ENCODE peak calls at places on chromosomes 3 and 15, in nine cellular contexts. S is astrocyte, I is endodermal cell, X is spleen, O is fibroblast of pulmonary artery, Z is adrenal gland, F is body of pancreas, P is lower leg skin, R is tibial artery. L is an unnamed sample.

GRCh38 chr3:183298708-183299153 is 45.7 kb downstream of the B3GNT5 start:
- DNase-seq in S (peak), F (peak), P (peak), X (peak), Z (peak), O (peak), R (peak), I (peak), L (peak)

GRCh38 chr3:38117163-38117716 is 19.7 kb downstream of the ACAA1 start:
- DNase-seq in O (no peak), P (peak), F (peak), I (no peak), X (peak), S (no peak), R (no peak), Z (peak), L (no peak)

GRCh38 chr15:62985768-62986167 is 56.8 kb upstream of the TPM1 start:
- DNase-seq in O (peak), I (no peak), X (no peak), R (no peak), Z (no peak), F (no peak), P (no peak), S (peak), L (peak)

GRCh38 chr3:121649645-121650044 is 11.1 kb downstream of the HCLS1 start:
- DNase-seq in I (no peak), X (no peak), Z (no peak), P (no peak), S (no peak), R (no peak), O (peak), F (no peak), L (peak)

GRCh38 chr15:22979069-22979698 is 984 bp downstream of the CYFIP1 start:
- DNase-seq in P (peak), S (peak), F (peak), Z (peak), I (peak), O (peak), R (peak), X (peak), L (peak)

GRCh38 chr3:127182446-127182845 is 10.5 kb upstream of the PRR23E start:
- DNase-seq in I (no peak), Z (no peak), P (peak), R (no peak), X (peak), O (no peak), F (no peak), S (no peak), L (no peak)

GRCh38 chr3:53719796-53720195 is 126.4 kb downstream of the CHDH start:
- DNase-seq in R (no peak), F (no peak), O (no peak), S (no peak), X (no peak), Z (no peak), P (no peak), I (peak), L (no peak)

GRCh38 chr3:143786229-143787199 is 61.8 kb downstream of the SLC9A9 start:
- DNase-seq in I (no peak), R (peak), S (peak), F (peak), O (peak), X (no peak), P (no peak), Z (peak), L (peak)

GRCh38 chr15:65303687-65304392 is 637 bp upstream of the RNU5B-1 start:
- DNase-seq in F (peak), I (peak), S (peak), O (peak), X (peak), R (peak), P (no peak), Z (peak), L (peak)

GRCh38 chr3:119604878-119605277 is 7.2 kb downstream of the PLA1A start:
- DNase-seq in F (no peak), Z (no peak), S (peak), P (no peak), R (no peak), O (peak), X (no peak), I (no peak), L (peak)

GRCh38 chr15:33194704-33195261 is at the start of gene FMN1:
- DNase-seq in O (peak), P (peak), X (peak), I (peak), Z (peak), F (peak), R (peak), S (peak), L (peak)

GRCh38 chr3:193730498-193730897 is 137.5 kb downstream of the OPA1 start:
- DNase-seq in Z (no peak), R (no peak), I (peak), X (no peak), F (no peak), O (no peak), S (no peak), P (no peak), L (no peak)

GRCh38 chr15:85094685-85095084 is 113.0 kb downstream of the PDE8A start:
- DNase-seq in R (no peak), X (no peak), O (peak), I (no peak), Z (no peak), F (no peak), S (peak), P (no peak), L (peak)

GRCh38 chr3:132210476-132211346 is 106.5 kb upstream of the ACP3 start:
- DNase-seq in S (no peak), I (peak), O (peak), R (no peak), X (no peak), Z (peak), F (peak), P (no peak), L (peak)

GRCh38 chr3:49132437-49133225 is at the start of gene LAMB2:
- DNase-seq in O (peak), Z (peak), F (peak), I (peak), X (peak), R (peak), S (peak), P (peak), L (peak)

GRCh38 chr15:65423150-65423976 is 616 bp upstream of the IGDCC4 start:
- DNase-seq in P (peak), F (no peak), S (no peak), Z (no peak), X (no peak), R (no peak), I (peak), O (no peak), L (no peak)

GRCh38 chr3:116413319-116413718 is 32.0 kb downstream of the LSAMP start:
- DNase-seq in S (no peak), F (no peak), I (no peak), X (no peak), Z (no peak), O (no peak), P (no peak), R (no peak), L (no peak)

GRCh38 chr3:14429237-14429636 is 26.8 kb downstream of the SLC6A6 start:
- DNase-seq in Z (peak), X (no peak), S (no peak), O (no peak), R (peak), P (no peak), F (no peak), I (no peak), L (no peak)

DNA sequence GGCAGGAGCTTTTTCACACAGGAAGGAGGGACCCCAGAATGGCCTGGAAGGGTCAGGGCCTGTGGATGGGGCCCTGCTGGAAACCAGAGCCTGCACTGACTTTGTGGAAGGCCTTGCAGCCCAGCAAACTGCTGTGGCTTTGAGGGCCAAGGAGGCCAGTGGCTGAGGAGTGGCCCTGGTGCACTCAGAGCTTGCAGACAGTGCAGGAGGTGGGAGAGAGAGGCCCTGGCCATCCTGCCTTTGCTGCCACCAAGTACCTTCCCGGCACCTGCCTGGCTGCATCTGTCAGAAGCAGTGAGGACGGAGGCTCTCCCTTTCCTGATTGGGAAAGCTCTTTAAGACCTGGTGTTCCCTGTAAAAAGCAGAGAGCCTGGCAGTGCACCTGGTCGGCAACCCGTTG is 6.4 kb downstream of the PSTPIP1 start:
- DNase-seq in I (no peak), S (no peak), X (peak), Z (no peak), P (no peak), F (no peak), O (no peak), R (no peak), L (no peak)
- H3K4me3 ChIP-seq in I (no peak), S (no peak), X (no peak), Z (no peak), P (no peak), F (no peak), O (no peak), R (no peak), L (no peak)

GRCh38 chr15:93037341-93038063 is 51.5 kb downstream of the RGMA start:
- DNase-seq in R (peak), Z (peak), X (peak), P (peak), F (peak), I (peak), S (peak), O (peak), L (peak)
- TF ChIP-seq CTCF in R (no peak), Z (no peak), X (no peak), P (no peak), F (no peak), I (no peak), S (no peak), O (peak), L (peak)

GRCh38 chr3:181719298-181719859 is 7.7 kb downstream of the SOX2 start:
- DNase-seq in S (peak), P (no peak), I (no peak), X (no peak), F (no peak), Z (no peak), R (no peak), O (no peak), L (no peak)
- H3K4me3 ChIP-seq in S (peak), P (no peak), I (no peak), X (no peak), F (no peak), Z (no peak), R (no peak), O (no peak), L (no peak)

DNA sequence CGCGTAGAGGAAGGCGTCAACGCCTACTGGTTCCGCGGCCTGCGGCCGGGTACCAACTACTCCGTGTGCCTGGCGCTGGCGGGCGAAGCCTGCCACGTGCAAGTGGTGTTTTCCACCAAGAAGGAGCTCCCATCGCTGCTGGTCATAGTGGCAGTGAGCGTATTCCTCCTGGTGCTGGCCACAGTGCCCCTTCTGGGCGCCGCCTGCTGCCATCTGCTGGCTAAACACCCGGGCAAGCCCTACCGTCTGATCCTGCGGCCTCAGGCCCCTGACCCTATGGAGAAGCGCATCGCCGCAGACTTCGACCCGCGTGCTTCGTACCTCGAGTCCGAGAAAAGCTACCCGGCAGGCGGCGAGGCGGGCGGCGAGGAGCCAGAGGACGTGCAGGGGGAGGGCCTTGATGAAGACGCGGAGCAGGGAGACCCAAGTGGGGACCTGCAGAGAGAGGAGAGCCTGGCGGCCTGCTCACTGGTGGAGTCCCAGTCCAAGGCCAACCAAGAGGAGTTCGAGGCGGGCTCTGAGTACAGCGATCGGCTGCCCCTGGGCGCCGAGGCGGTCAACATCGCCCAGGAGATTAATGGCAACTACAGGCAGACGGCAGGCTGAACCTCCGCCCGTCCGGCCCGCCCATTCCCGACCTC is 4.1 kb downstream of the ISLR2 start:
- DNase-seq in F (peak), P (no peak), S (no peak), Z (peak), X (no peak), I (peak), O (no peak), R (peak), L (no peak)
- TF ChIP-seq CTCF in F (peak), P (no peak), S (no peak), Z (peak), X (peak), I (peak), O (peak), R (peak), L (peak)

GRCh38 chr15:51025454-51025846 is 69.3 kb downstream of the TNFAIP8L3 start:
- DNase-seq in S (no peak), O (no peak), R (no peak), P (no peak), X (no peak), Z (no peak), F (no peak), I (no peak), L (no peak)

GRCh38 chr15:51024735-51025453 is 69.8 kb downstream of the TNFAIP8L3 start:
- DNase-seq in Z (no peak), X (no peak), S (no peak), O (peak), R (no peak), F (peak), I (no peak), P (no peak), L (no peak)

DNA sequence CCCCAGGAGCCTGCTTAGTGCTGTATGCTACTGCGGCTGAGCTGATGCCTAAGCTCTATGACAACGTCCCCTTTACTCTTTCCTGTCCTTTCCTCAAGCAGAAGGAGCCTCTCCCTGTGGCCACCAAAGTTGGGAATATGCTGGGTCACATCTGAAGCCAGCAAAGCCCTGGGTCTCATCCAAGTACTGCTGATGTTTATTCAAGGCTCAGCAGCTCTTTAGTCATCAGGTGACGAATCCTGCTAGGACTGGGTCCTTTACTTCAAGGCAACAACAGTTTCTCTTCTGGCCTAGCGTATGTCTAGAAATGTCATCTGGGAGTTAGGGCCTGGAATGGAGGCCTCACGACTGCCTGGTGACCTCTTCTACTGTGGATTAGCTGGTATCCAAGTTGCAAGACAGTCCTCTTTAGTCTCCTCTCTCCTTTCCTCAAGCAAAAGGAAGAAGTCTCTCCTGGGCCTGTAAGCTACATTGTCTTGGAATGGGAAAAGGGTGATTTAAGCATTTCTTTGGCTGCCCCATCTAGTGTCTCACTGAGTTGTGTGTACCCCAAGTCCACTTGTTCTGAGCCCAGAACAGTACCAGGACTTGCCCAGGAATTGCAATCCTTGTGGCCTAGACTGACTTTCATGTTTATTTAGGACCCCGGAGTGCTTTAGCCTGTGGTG is 63.9 kb downstream of the TNFAIP8L3 start:
- DNase-seq in I (no peak), O (peak), R (peak), F (peak), S (peak), X (no peak), P (no peak), Z (peak), L (peak)
- H3K4me3 ChIP-seq in I (no peak), O (no peak), R (no peak), F (no peak), S (no peak), X (no peak), P (no peak), Z (no peak), L (no peak)

GRCh38 chr15:43511012-43511885 is 6.2 kb upstream of the MAP1A start:
- DNase-seq in P (peak), Z (peak), I (peak), O (peak), R (no peak), X (no peak), S (no peak), F (peak), L (peak)
- TF ChIP-seq CTCF in P (no peak), Z (no peak), I (peak), O (peak), R (peak), X (no peak), S (no peak), F (no peak), L (peak)

GRCh38 chr3:23659274-23659673 is 146.5 kb upstream of the UBE2E1 start:
- DNase-seq in S (no peak), I (no peak), R (no peak), P (no peak), Z (no peak), O (no peak), X (no peak), F (no peak), L (no peak)
- H3K4me3 ChIP-seq in S (no peak), I (no peak), R (no peak), P (no peak), Z (no peak), O (no peak), X (no peak), F (no peak), L (no peak)

GRCh38 chr3:74537164-74537563 is 77.3 kb downstream of the CNTN3 start:
- DNase-seq in R (peak), Z (no peak), I (no peak), F (no peak), O (peak), X (no peak), P (peak), S (peak), L (peak)

GRCh38 chr3:74531491-74531890 is 83.0 kb downstream of the CNTN3 start:
- DNase-seq in Z (no peak), I (no peak), R (no peak), F (no peak), O (peak), S (no peak), P (no peak), X (no peak), L (peak)

GRCh38 chr3:74535281-74535680 is 79.2 kb downstream of the CNTN3 start:
- DNase-seq in Z (no peak), X (no peak), I (peak), O (no peak), F (no peak), R (no peak), S (no peak), P (no peak), L (no peak)

GRCh38 chr3:74532446-74532845 is 82.0 kb downstream of the CNTN3 start:
- DNase-seq in F (no peak), X (no peak), O (peak), Z (no peak), P (no peak), I (no peak), R (peak), S (peak), L (peak)

GRCh38 chr3:74534611-74535010 is 79.8 kb downstream of the CNTN3 start:
- DNase-seq in P (no peak), I (no peak), Z (no peak), R (no peak), F (no peak), S (no peak), O (no peak), X (no peak), L (no peak)
- TF ChIP-seq CTCF in P (no peak), I (no peak), Z (no peak), R (no peak), F (no peak), S (no peak), O (no peak), X (no peak), L (no peak)

GRCh38 chr3:149377408-149378111 is at the start of gene TM4SF1:
- DNase-seq in I (peak), O (peak), F (peak), P (peak), Z (peak), S (peak), R (peak), X (no peak), L (peak)
- H3K4me3 ChIP-seq in I (no peak), O (peak), F (peak), P (peak), Z (no peak), S (peak), R (peak), X (peak), L (peak)

GRCh38 chr15:58854598-58854997 is 78.9 kb downstream of the SLTM start:
- DNase-seq in S (peak), O (peak), R (no peak), I (no peak), F (no peak), Z (no peak), X (no peak), P (no peak), L (no peak)

GRCh38 chr15:58856090-58856489 is 77.4 kb downstream of the SLTM start:
- DNase-seq in S (peak), I (no peak), R (no peak), F (no peak), O (peak), X (no peak), P (no peak), Z (no peak), L (peak)

DNA sequence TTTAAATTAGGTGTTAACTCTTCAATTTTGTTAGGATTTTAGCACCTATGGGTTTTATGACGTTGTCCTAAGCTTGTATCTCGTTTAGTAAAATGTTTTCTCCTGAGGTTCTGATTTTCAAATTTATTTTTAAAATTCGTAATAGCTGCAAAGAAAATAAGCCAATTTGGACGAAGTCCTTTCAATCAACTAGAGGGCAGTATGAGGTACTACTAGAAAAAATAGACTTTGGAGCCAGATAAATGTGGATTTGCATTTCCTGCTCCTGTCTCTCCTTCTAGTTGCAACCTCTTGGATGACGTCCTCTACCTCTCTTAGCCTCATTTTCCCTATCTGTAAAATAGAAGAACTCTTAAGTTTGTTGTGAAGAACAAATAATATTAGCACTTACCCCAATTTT is 81.1 kb downstream of the SLTM start:
- DNase-seq in P (no peak), F (no peak), S (no peak), I (no peak), O (peak), R (no peak), Z (no peak), X (no peak), L (peak)
- TF ChIP-seq CTCF in P (no peak), F (no peak), S (no peak), I (peak), O (peak), R (no peak), Z (no peak), X (no peak), L (peak)

L was measured in choroid plexus epithelial cell.